ENCODE peak calls at places on chromosomes 11 and 22, in six cellular contexts. P is cardiac muscle cell, K is AG04450, G is spleen, R is mesendoderm, S is psoas muscle. L is an unnamed sample. For H3K27me3, the result is how much of the 10 kb centered on the place peaks cover.

GRCh38 chr11:95330332-95330731 is 99.3 kb upstream of the SESN3 start:
- DNase-seq in S (no peak), R (peak), G (no peak), P (no peak), K (no peak), L (no peak)

GRCh38 chr11:103384652-103385051 is 275.4 kb downstream of the DYNC2H1 start:
- DNase-seq in P (peak), G (no peak), S (no peak), R (no peak), K (no peak), L (no peak)

GRCh38 chr11:60766547-60766946 is 9.9 kb downstream of the MS4A15 start:
- DNase-seq in P (no peak), K (no peak), G (peak), R (no peak), S (no peak), L (no peak)

GRCh38 chr11:118374729-118375128 is 15.3 kb downstream of the UBE4A start:
- DNase-seq in P (peak), R (no peak), K (no peak), G (no peak), S (no peak), L (no peak)

GRCh38 chr11:65503606-65503922 is 4.7 kb downstream of the MALAT1 start:
- DNase-seq in G (no peak), P (peak), S (no peak), K (no peak), R (no peak), L (no peak)

GRCh38 chr22:30481711-30482110 is 9.9 kb upstream of the SEC14L3 start:
- DNase-seq in R (no peak), P (peak), K (no peak), G (no peak), S (no peak), L (no peak)

GRCh38 chr11:36141595-36141994 is 147.6 kb downstream of the COMMD9 start:
- DNase-seq in P (no peak), G (no peak), S (no peak), R (no peak), K (no peak), L (no peak)

GRCh38 chr22:23553922-23554870 is 25.9 kb downstream of the IGLL1 start:
- DNase-seq in K (no peak), G (peak), R (no peak), S (no peak), P (no peak), L (no peak)

GRCh38 chr11:128297111-128297651 is 290.2 kb downstream of the ETS1 start:
- DNase-seq in S (no peak), P (no peak), G (no peak), K (no peak), R (no peak), L (no peak)

GRCh38 chr11:45803981-45804805 is 756 bp upstream of the SLC35C1 start:
- DNase-seq in S (peak), R (peak), P (peak), G (peak), K (no peak), L (peak)

GRCh38 chr11:111135101-111135500 is 110.4 kb upstream of the POU2AF2 start:
- DNase-seq in K (no peak), R (peak), P (no peak), S (no peak), G (no peak), L (no peak)

GRCh38 chr11:108170191-108170590 is 48.8 kb downstream of the ACAT1 start:
- DNase-seq in S (no peak), K (no peak), R (no peak), G (no peak), P (no peak), L (no peak)

GRCh38 chr11:18743365-18743764 is 17.4 kb upstream of the IGSF22 start:
- DNase-seq in G (no peak), S (no peak), R (no peak), K (no peak), P (no peak), L (no peak)

GRCh38 chr11:33620423-33621120 is 80.1 kb downstream of the C11orf91 start:
- DNase-seq in G (no peak), K (no peak), S (no peak), R (no peak), P (peak), L (no peak)

GRCh38 chr22:22423681-22424080 is 84.9 kb downstream of the ZNF280B start:
- DNase-seq in R (no peak), K (no peak), S (no peak), P (no peak), G (no peak), L (no peak)
- H3K27me3 ChIP-seq in R (under half), K (under half), S (half or more), P (under half), G (under half), L (under half)

GRCh38 chr22:38964989-38965388 is 7.6 kb downstream of the APOBEC3A start:
- DNase-seq in P (no peak), R (no peak), G (peak), S (peak), K (no peak), L (no peak)
- H3K27me3 ChIP-seq in P (under half), R (under half), G (under half), S (under half), K (under half), L (under half)

DNA sequence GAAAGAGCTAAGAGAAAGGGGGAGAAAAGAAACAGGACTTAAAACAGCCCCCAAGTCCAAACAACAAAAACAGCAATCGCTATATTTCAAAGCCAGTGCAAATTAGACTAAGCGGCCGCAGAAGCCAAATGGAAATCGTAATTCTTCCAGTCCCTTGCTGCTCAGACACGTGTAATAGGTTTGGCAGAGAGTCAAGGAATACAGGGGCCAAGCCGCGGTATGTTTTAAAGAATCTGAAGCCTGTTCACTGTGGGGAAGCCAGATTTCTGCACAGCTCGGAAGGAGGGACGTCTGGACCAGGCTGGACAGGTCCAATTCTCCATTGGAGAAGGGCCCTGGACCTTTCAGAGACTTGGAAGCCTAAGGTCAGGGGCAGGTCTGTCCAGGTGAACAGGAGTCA is 265.7 kb upstream of the ISX start:
- DNase-seq in G (no peak), P (no peak), R (no peak), S (no peak), K (no peak), L (no peak)
- H3K27me3 ChIP-seq in G (under half), P (under half), R (under half), S (under half), K (under half), L (under half)

GRCh38 chr11:112437096-112437495 is 176.4 kb upstream of the PLET1 start:
- DNase-seq in P (no peak), R (no peak), S (no peak), G (no peak), K (no peak), L (no peak)
- H3K27me3 ChIP-seq in P (under half), R (under half), S (under half), G (under half), K (under half), L (under half)

DNA sequence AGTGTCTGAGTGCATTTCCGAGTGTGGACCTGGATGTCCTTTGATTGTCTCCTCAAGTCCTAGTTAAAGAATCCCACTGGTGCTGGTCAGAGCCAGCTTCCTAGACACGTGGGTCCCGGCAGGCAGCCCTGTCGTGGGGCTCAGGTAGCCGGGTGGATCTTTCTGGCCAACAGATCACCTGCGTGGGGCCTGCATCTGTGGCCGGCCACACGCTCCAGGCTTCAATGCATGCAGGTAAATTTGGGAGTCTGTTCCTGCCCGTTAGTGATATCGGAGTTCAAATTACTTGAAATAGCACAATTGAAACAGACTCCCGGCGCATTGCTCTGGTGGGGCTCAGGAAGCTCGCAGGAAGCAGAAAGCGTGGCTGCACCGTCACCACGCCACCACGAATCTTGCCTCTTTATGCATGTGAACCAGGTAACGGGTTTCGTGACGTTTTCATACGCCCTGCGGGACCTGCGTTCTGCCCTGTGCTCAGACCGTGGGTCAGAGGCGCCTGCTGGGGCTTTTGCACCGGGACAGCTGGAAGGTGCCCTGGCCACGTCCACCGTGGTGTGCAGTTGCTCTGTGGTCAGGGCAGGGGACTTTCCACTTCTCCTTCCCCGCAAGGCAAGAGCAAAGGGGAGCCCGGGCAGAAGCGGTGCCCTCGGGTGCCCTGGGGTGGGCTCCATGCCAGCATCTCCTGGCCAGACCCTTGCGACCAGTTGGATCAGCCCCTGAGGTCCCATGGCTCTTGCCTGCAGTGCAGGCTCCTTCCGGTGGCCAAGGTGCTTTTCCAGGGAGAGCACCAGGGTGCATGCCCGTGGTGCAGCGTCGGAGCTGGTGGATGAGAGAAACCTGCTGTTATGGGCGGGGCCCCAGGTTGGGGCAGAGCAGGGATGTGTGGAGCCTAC is 803.5 kb downstream of the BRD1 start:
- DNase-seq in P (no peak), R (no peak), G (peak), S (peak), K (no peak), L (no peak)
- H3K27me3 ChIP-seq in P (under half), R (under half), G (under half), S (under half), K (under half), L (under half)

DNA sequence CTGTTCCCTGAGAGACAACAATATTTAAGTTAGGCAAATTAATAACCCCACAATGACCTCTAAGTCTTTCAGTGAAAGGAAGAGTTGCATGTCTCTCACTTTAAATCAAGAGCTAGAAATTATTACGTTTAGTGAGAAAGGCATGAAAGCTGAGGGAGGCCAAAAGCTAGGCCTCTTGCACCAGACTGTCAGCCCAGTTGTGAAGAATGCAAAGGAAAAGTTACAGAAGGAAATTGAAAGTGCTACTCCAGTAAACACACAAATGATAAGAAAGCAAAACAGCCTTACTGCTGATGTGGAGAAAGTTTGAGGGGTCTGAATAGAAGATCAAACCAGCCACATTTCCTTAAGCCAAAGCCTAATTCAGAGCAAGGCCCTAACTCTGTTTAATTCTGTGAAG is 45.0 kb downstream of the BBOX1 start:
- DNase-seq in S (no peak), R (no peak), G (no peak), P (peak), K (no peak), L (no peak)
- H3K27me3 ChIP-seq in S (under half), R (under half), G (under half), P (under half), K (under half), L (under half)

DNA sequence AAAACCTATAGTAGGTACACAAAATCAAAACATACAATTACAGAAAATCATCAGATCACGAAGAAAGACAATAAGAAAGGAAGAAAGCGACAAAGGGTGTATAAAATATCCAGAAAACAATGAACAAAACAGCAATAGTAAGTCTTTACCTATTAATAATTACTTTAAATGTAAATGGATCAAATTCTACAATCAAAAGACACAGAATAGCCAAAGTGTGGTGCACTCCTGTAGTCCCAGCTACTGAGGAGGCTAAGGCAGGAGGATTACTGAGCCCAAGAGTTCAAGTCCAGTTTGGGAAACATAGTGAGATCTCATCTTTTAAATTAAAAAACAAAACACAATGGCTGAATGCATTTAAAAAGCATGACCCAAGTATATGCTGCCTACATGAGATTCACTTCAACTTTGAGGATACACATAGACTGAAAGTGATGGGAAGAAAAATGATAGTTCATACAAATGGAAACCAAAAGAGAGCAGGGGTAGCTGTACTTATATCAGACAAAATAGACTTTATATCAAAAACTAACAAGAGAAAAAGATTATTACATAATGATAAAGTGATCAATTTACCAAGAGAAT is 40.6 kb downstream of the ASCL2 start:
- DNase-seq in G (no peak), R (no peak), P (no peak), S (no peak), K (no peak), L (no peak)
- H3K27me3 ChIP-seq in G (under half), R (under half), P (under half), S (under half), K (under half), L (under half)

DNA sequence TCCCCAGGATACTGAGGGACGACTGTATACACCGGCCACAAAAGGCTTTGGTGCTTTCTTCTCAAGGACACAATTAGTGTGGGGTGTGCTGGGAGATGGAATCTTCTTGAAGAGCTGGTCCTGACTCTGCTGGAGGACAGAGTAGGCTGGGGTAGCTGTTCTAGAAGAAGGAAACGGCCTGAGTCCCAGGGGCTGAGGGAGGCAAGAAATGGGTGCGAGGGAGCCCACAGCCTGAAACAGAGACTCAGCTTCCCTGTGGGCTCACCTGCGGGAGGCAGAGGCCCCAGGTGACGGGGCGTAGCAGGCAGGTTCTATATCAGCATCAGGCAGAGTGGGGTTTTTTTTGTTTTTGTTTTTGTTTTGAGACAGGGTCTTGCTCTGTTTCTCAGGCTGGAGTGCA is 36.6 kb downstream of the PARVG start:
- DNase-seq in G (no peak), K (no peak), P (no peak), R (no peak), S (no peak), L (no peak)
- H3K27me3 ChIP-seq in G (under half), K (under half), P (under half), R (under half), S (under half), L (under half)

L was measured in left lung.